ENCODE peak calls at places on chromosomes 5 and 9, in nine cellular contexts. C is PC-3, Q is SK-N-SH, T is hepatocyte, B is HCT116, A is OCI-LY7, D is neural progenitor cell, S is GM23338, E is MM.1S. I is an unnamed sample.

GRCh38 chr9:95409650-95410426 is 92.3 kb upstream of the FANCC start:
- DNase-seq in C (peak), E (no peak), A (no peak), S (no peak), B (peak), T (peak), D (no peak), Q (no peak), I (peak)

GRCh38 chr5:53010819-53011218 is 21.7 kb downstream of the ITGA2 start:
- DNase-seq in A (no peak), D (no peak), B (no peak), E (no peak), C (no peak), T (no peak), Q (no peak), S (no peak), I (no peak)

GRCh38 chr9:114417511-114417910 is 29.7 kb upstream of the AKNA start:
- DNase-seq in A (no peak), D (no peak), E (no peak), S (no peak), C (peak), Q (no peak), T (no peak), B (no peak), I (peak)

GRCh38 chr5:56302027-56302426 is 68.9 kb upstream of the ANKRD55 start:
- DNase-seq in S (no peak), E (no peak), D (no peak), C (peak), A (no peak), Q (no peak), T (no peak), B (no peak), I (peak)

GRCh38 chr5:154194348-154195329 is 4.1 kb downstream of the GALNT10 start:
- DNase-seq in D (peak), Q (no peak), T (no peak), B (no peak), S (peak), A (no peak), C (peak), E (no peak), I (peak)

GRCh38 chr9:125674981-125675973 is 31.7 kb downstream of the MAPKAP1 start:
- DNase-seq in B (peak), T (peak), Q (no peak), A (no peak), S (no peak), C (peak), D (no peak), E (no peak), I (peak)

GRCh38 chr5:96809898-96810297 is 2.2 kb upstream of the ERAP1 start:
- DNase-seq in Q (no peak), D (no peak), E (no peak), S (no peak), A (no peak), B (no peak), C (no peak), T (no peak), I (no peak)

GRCh38 chr5:38433160-38433861 is 123.1 kb downstream of the LIFR start:
- DNase-seq in A (no peak), C (no peak), S (no peak), B (no peak), E (peak), D (no peak), T (peak), Q (no peak), I (peak)

GRCh38 chr9:93431498-93432105 is 19.9 kb upstream of the FAM120A start:
- DNase-seq in E (no peak), C (no peak), Q (no peak), B (no peak), A (no peak), T (peak), D (no peak), S (no peak), I (no peak)
- H3K4me2 ChIP-seq in E (no peak), C (no peak), Q (no peak), B (no peak), A (no peak), T (peak), D (no peak), S (no peak), I (no peak)

GRCh38 chr5:91188755-91189154 is 194.4 kb downstream of the ARRDC3 start:
- DNase-seq in E (no peak), A (no peak), C (peak), Q (no peak), D (no peak), B (no peak), S (no peak), T (no peak), I (no peak)

GRCh38 chr5:91190333-91190680 is 192.8 kb downstream of the ARRDC3 start:
- DNase-seq in T (no peak), B (no peak), E (peak), A (no peak), D (no peak), Q (no peak), S (peak), C (no peak), I (no peak)

GRCh38 chr5:91186101-91186500 is 197.0 kb downstream of the ARRDC3 start:
- DNase-seq in Q (no peak), B (no peak), D (no peak), C (no peak), S (no peak), E (no peak), T (no peak), A (no peak), I (no peak)

GRCh38 chr5:91187032-91187431 is 196.1 kb downstream of the ARRDC3 start:
- DNase-seq in B (no peak), E (no peak), C (no peak), D (no peak), A (no peak), S (no peak), Q (no peak), T (no peak), I (no peak)

GRCh38 chr5:91189480-91190332 is 193.4 kb downstream of the ARRDC3 start:
- DNase-seq in Q (no peak), D (no peak), B (peak), T (peak), E (peak), A (no peak), C (peak), S (no peak), I (peak)
- TF ChIP-seq EZH2phosphoT487 in Q (no peak), D (no peak), B (no peak), T (no peak), E (no peak), A (no peak), C (no peak), S (no peak), I (no peak)

DNA sequence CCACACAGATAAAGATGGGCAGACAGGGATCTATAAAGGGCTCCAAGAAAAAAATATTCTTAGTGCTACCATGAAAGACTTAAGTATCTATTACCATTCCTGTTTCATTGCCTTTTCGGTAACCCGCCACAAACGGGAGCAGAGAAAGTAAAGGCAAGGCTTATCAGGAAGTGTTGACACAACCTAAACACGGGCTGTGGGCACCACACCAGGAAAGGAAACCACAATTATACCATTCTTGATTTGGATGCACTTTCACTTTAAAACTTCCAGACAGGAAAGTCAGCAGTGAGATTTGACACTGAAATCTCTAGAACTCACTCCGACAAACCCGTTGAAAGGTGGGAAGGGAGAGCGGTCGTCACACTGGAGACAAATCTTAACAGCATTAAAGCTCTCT is 6.5 kb downstream of the TLE1 start:
- DNase-seq in D (no peak), S (no peak), T (no peak), B (no peak), A (no peak), C (peak), E (no peak), Q (no peak), I (no peak)
- H3K4me2 ChIP-seq in D (no peak), S (peak), T (peak), B (no peak), A (no peak), C (peak), E (no peak), Q (no peak), I (no peak)

DNA sequence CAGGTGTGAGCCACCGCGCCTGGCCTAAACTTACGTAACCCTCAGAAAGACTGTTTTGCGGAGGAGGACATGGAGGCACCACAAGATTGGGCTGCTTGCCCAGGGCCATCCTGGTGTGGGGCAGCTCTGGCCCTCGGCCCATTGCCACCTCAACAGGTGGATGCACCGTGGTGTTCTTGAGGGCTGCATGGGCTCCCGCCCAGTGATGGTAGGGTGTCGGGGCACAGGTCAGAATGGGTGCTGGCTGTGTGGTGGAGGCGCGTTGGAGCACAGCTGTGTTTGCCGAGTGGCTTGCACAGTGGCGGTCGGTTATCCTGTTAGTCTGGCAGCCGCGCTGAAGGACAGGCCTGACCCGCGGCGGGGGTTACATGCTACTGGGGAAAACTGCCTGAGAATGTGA is 196.9 kb downstream of the CACNA1B start:
- DNase-seq in A (no peak), C (no peak), T (no peak), Q (peak), D (no peak), S (no peak), E (no peak), B (no peak), I (no peak)
- TF ChIP-seq EZH2phosphoT487 in A (no peak), C (no peak), T (no peak), Q (no peak), D (no peak), S (no peak), E (no peak), B (no peak), I (no peak)

GRCh38 chr9:130342714-130343085 is 77.1 kb downstream of the HMCN2 start:
- DNase-seq in S (no peak), Q (no peak), T (no peak), C (no peak), D (no peak), A (no peak), B (no peak), E (no peak), I (no peak)

GRCh38 chr9:130343445-130343918 is 77.9 kb downstream of the HMCN2 start:
- DNase-seq in B (no peak), A (peak), T (no peak), E (no peak), Q (peak), C (no peak), S (peak), D (peak), I (peak)

GRCh38 chr9:130344366-130344765 is 78.8 kb downstream of the HMCN2 start:
- DNase-seq in D (no peak), A (no peak), S (no peak), B (no peak), Q (no peak), T (no peak), E (no peak), C (no peak), I (no peak)

GRCh38 chr9:130341128-130341527 is 75.6 kb downstream of the HMCN2 start:
- DNase-seq in B (no peak), S (no peak), D (no peak), Q (no peak), E (no peak), A (no peak), C (no peak), T (no peak), I (no peak)

GRCh38 chr9:130341839-130342713 is 76.5 kb downstream of the HMCN2 start:
- DNase-seq in S (no peak), A (no peak), B (no peak), E (no peak), T (no peak), D (no peak), C (no peak), Q (no peak), I (no peak)
- H3K4me2 ChIP-seq in S (no peak), A (no peak), B (no peak), E (no peak), T (no peak), D (no peak), C (no peak), Q (no peak), I (no peak)

GRCh38 chr5:150642567-150642927 is 2.1 kb downstream of the SYNPO start:
- DNase-seq in T (peak), Q (no peak), S (no peak), B (peak), D (peak), C (peak), A (no peak), E (no peak), I (peak)

GRCh38 chr5:150642991-150643710 is 2.7 kb downstream of the SYNPO start:
- DNase-seq in D (peak), T (no peak), Q (no peak), B (no peak), E (no peak), S (no peak), C (no peak), A (no peak), I (no peak)

GRCh38 chr5:150645070-150645700 is 4.7 kb downstream of the SYNPO start:
- DNase-seq in D (peak), E (no peak), S (no peak), Q (peak), T (no peak), C (peak), B (no peak), A (no peak), I (peak)

GRCh38 chr5:150644496-150644895 is 4.0 kb downstream of the SYNPO start:
- DNase-seq in C (no peak), E (no peak), S (no peak), B (no peak), Q (peak), D (no peak), A (no peak), T (no peak), I (no peak)

DNA sequence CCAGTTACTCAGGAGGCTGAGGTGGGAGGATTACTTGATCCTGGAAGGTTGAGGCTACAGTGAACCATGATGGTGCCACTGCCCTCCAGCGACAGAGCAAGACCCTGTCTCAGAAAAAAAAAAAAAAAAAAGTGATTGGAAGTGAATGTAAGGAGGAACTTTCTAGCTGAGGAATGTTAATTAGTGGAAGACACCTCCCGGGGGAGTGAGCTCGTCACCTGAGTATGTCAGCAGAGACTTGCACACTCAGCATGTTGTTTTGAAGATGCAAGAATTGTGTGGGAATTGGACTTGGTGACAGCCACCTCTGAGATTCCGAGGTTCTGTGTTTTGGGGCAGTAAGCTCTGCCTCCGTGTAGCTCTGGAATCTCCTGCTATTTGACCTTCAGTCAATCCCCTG is 3.6 kb downstream of the SYNPO start:
- DNase-seq in Q (no peak), C (no peak), E (no peak), D (peak), S (no peak), A (no peak), B (no peak), T (no peak), I (no peak)
- TF ChIP-seq EZH2phosphoT487 in Q (no peak), C (no peak), E (no peak), D (no peak), S (no peak), A (no peak), B (no peak), T (no peak), I (no peak)

DNA sequence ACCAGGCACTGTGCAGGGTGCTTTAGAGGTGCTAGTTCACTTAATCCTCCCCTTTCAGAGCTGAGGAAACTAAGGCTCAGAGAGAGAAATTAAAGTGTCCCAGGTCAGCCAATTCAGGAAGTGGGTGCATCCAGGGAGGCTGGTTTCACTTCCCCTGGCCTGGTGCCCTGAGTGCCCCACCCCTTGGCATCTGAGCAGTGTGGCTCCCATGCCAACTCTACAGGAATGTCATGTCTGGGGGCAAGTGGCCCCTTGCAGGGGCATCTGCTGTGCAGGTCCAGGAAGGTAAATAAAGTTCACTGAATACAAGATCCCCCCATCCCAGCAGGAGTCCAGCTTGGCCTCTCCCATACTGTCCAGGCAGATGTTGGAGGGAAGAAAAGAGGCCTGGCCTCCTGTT is 4.4 kb upstream of the N4BP3 start:
- DNase-seq in D (no peak), T (no peak), C (peak), S (no peak), E (no peak), A (no peak), B (no peak), Q (no peak), I (no peak)
- H3K4me2 ChIP-seq in D (no peak), T (no peak), C (no peak), S (no peak), E (no peak), A (peak), B (no peak), Q (no peak), I (no peak)

I was measured in GM23248.